ENCODE peak calls at places on chromosomes 7 and 10, in eight cellular contexts. I is NCI-H510A treated with DMSO at 0.1 percent for 48 hours; H is SW480; W is GM13976; A is CD4-positive, alpha-beta T cell; E is non-pigmented ciliary epithelial cell; J is left colon; U is GM18507. S is an unnamed sample.

GRCh38 chr10:59805043-59805442 is 51.8 kb upstream of the MRLN start:
- DNase-seq in I (no peak), H (no peak), W (no peak), A (no peak), E (no peak), J (peak), U (no peak), S (peak)

GRCh38 chr10:19043431-19043830 is 5.2 kb upstream of the MALRD1 start:
- DNase-seq in I (no peak), H (peak), W (no peak), A (no peak), E (no peak), J (no peak), U (no peak), S (no peak)

GRCh38 chr7:103685646-103686418 is 239.8 kb upstream of the SLC26A5 start:
- DNase-seq in I (no peak), H (no peak), W (no peak), A (no peak), E (no peak), J (no peak), U (no peak), S (no peak)

GRCh38 chr7:74625446-74625845 is 32.1 kb upstream of the GTF2I start:
- DNase-seq in I (no peak), H (no peak), W (no peak), A (no peak), E (no peak), J (no peak), U (no peak), S (no peak)

GRCh38 chr10:100960251-100960650 is 9.1 kb upstream of the SEMA4G start:
- DNase-seq in I (no peak), H (no peak), W (no peak), A (no peak), E (no peak), J (no peak), U (no peak), S (no peak)

GRCh38 chr10:50417486-50417905 is 166.2 kb upstream of the ASAH2 start:
- DNase-seq in I (no peak), H (no peak), W (no peak), A (no peak), E (no peak), J (no peak), U (no peak), S (no peak)

GRCh38 chr7:105488219-105488571 is 33.9 kb downstream of the PUS7 start:
- DNase-seq in I (no peak), H (no peak), W (no peak), A (no peak), E (no peak), J (no peak), U (no peak), S (no peak)

GRCh38 chr10:122142652-122143237 is 128.4 kb upstream of the BTBD16 start:
- DNase-seq in I (no peak), H (no peak), W (peak), A (no peak), E (no peak), J (no peak), U (peak), S (no peak)

GRCh38 chr7:16794990-16795389 is 9.8 kb downstream of the AGR2 start:
- DNase-seq in I (no peak), H (no peak), W (no peak), A (no peak), E (no peak), J (no peak), U (no peak), S (no peak)

S was measured in Peyer's patch.